ENCODE peak calls at places on chromosomes 4 and X, in four cellular contexts. B, V, X and Z are unnamed samples.

GRCh38 chr4:73067971-73068394 is 1.5 kb downstream of the COX18 start:
- DNase-seq in V (no peak), X (no peak), B (peak), Z (no peak)

GRCh38 chrX:72609313-72609712 is 36.7 kb upstream of the HDAC8 start:
- DNase-seq in X (no peak), B (peak), V (no peak), Z (no peak)

GRCh38 chr4:15034071-15034764 is 31.9 kb downstream of the CPEB2 start:
- DNase-seq in B (peak), V (no peak), X (no peak), Z (no peak)

GRCh38 chr4:42995343-42995944 is 102.9 kb downstream of the GRXCR1 start:
- DNase-seq in X (no peak), V (no peak), B (peak), Z (no peak)

GRCh38 chr4:139530833-139531427 is 25.1 kb downstream of the SETD7 start:
- DNase-seq in X (peak), B (peak), V (no peak), Z (peak)

GRCh38 chr4:101191302-101192098 is 155.8 kb downstream of the PPP3CA start:
- DNase-seq in B (peak), X (no peak), V (peak), Z (peak)

GRCh38 chr4:184282895-184283654 is 65.4 kb upstream of the ENPP6 start:
- DNase-seq in X (no peak), B (no peak), V (no peak), Z (no peak)

GRCh38 chr4:129384974-129385373 is 289.0 kb downstream of the C4orf33 start:
- DNase-seq in B (peak), X (no peak), V (no peak), Z (no peak)

GRCh38 chr4:140595065-140595464 is 26.3 kb upstream of the UCP1 start:
- DNase-seq in B (peak), V (no peak), X (no peak), Z (no peak)

GRCh38 chr4:156584100-156584499 is 387.5 kb downstream of the PDGFC start:
- DNase-seq in B (peak), V (no peak), X (no peak), Z (no peak)

GRCh38 chr4:1377606-1378261 is 28.5 kb downstream of the NKX1-1 start:
- DNase-seq in X (no peak), B (no peak), V (no peak), Z (no peak)

GRCh38 chr4:68272860-68273259 is 27.4 kb upstream of the TMPRSS11B start:
- DNase-seq in X (no peak), V (no peak), B (no peak), Z (no peak)

GRCh38 chr4:187354740-187355139 is 631.1 kb upstream of the FAT1 start:
- DNase-seq in B (no peak), V (no peak), X (no peak), Z (no peak)

GRCh38 chrX:41723305-41723704 is 676 bp upstream of the GPR82 start:
- DNase-seq in X (no peak), B (peak), V (no peak), Z (no peak)

GRCh38 chrX:54824722-54825121 is 17.2 kb downstream of the MAGED2 start:
- DNase-seq in X (no peak), B (no peak), V (no peak), Z (no peak)

GRCh38 chrX:17597836-17598434 is 139.4 kb upstream of the SCML1 start:
- DNase-seq in B (peak), V (no peak), X (no peak), Z (peak)

GRCh38 chrX:104987063-104987462 is 233.4 kb downstream of the TEX13A start:
- DNase-seq in V (no peak), B (peak), X (no peak), Z (no peak)

GRCh38 chrX:53544936-53545335 is 110.8 kb upstream of the HSD17B10 start:
- DNase-seq in B (no peak), V (no peak), X (no peak), Z (no peak)

GRCh38 chr4:169179609-169180526 is 90.9 kb downstream of the SH3RF1 start:
- DNase-seq in B (no peak), X (no peak), V (peak), Z (no peak)

GRCh38 chr4:10095296-10095991 is 21.2 kb downstream of the WDR1 start:
- DNase-seq in V (no peak), X (no peak), B (no peak), Z (no peak)

GRCh38 chrX:7068939-7069367 is 78.6 kb upstream of the STS start:
- DNase-seq in X (no peak), V (no peak), B (peak), Z (no peak)

GRCh38 chr4:125736057-125736456 is 421.3 kb downstream of the FAT4 start:
- DNase-seq in V (no peak), B (peak), X (no peak), Z (no peak)

GRCh38 chrX:154040307-154040756 is 20.6 kb upstream of the IRAK1 start:
- DNase-seq in X (no peak), V (no peak), B (peak), Z (no peak)